ENCODE peak calls at places on chromosomes 4 and X, in seven cellular contexts. One of them, this sample, is unnamed.

GRCh38 chr4:186021461-186022167 is 47.3 kb upstream of the TLR3 start:
- DNase-seq in CD8-positive, alpha-beta T cell: no peak
- DNase-seq in AG04450: no peak
- DNase-seq in foreskin fibroblast: peak; percentile 6
- DNase-seq in transverse colon: no peak
- DNase-seq in NB4: peak; percentile 13
- DNase-seq in psoas muscle: no peak
- DNase-seq in this sample: no peak

GRCh38 chr4:184453402-184454160 is 20.8 kb downstream of the IRF2 start:
- DNase-seq in AG04450: peak; percentile 69
- DNase-seq in transverse colon: peak; percentile 59
- DNase-seq in CD8-positive, alpha-beta T cell: peak; percentile 37
- DNase-seq in psoas muscle: no peak
- DNase-seq in NB4: peak; percentile 81
- DNase-seq in foreskin fibroblast: peak; percentile 88
- DNase-seq in this sample: peak; percentile 78

GRCh38 chr4:94486372-94486801 is 34.6 kb downstream of the PDLIM5 start:
- DNase-seq in psoas muscle: no peak
- DNase-seq in transverse colon: no peak
- DNase-seq in CD8-positive, alpha-beta T cell: no peak
- DNase-seq in foreskin fibroblast: peak; percentile 54
- DNase-seq in AG04450: no peak
- DNase-seq in NB4: peak; percentile 1
- DNase-seq in this sample: no peak

GRCh38 chrX:33725556-33726232 is 406.4 kb downstream of the FAM47A start:
- DNase-seq in psoas muscle: peak; percentile 15
- DNase-seq in NB4: peak; percentile 15
- DNase-seq in CD8-positive, alpha-beta T cell: no peak
- DNase-seq in AG04450: no peak
- DNase-seq in transverse colon: no peak
- DNase-seq in foreskin fibroblast: no peak
- DNase-seq in this sample: no peak

GRCh38 chrX:129696463-129697155 is 41.9 kb upstream of the APLN start:
- DNase-seq in transverse colon: no peak
- DNase-seq in AG04450: no peak
- DNase-seq in foreskin fibroblast: no peak
- DNase-seq in NB4: no peak
- DNase-seq in CD8-positive, alpha-beta T cell: no peak
- DNase-seq in psoas muscle: no peak
- DNase-seq in this sample: no peak

GRCh38 chr4:164373021-164373420 is 380.9 kb upstream of the SMIM31 start:
- DNase-seq in NB4: no peak
- DNase-seq in foreskin fibroblast: no peak
- DNase-seq in CD8-positive, alpha-beta T cell: no peak
- DNase-seq in transverse colon: no peak
- DNase-seq in psoas muscle: no peak
- DNase-seq in AG04450: no peak
- DNase-seq in this sample: no peak

GRCh38 chr4:190019023-190019858 is 7.8 kb downstream of the FRG2 start:
- DNase-seq in CD8-positive, alpha-beta T cell: no peak
- DNase-seq in transverse colon: no peak
- DNase-seq in NB4: no peak
- DNase-seq in psoas muscle: no peak
- DNase-seq in foreskin fibroblast: no peak
- DNase-seq in AG04450: no peak
- DNase-seq in this sample: no peak

GRCh38 chrX:132474522-132474921 is 14.3 kb downstream of the MBNL3 start:
- DNase-seq in NB4: peak; percentile 29
- DNase-seq in CD8-positive, alpha-beta T cell: no peak
- DNase-seq in transverse colon: no peak
- DNase-seq in psoas muscle: no peak
- DNase-seq in AG04450: no peak
- DNase-seq in foreskin fibroblast: no peak
- DNase-seq in this sample: no peak

GRCh38 chrX:117985241-117985640 is 131.4 kb downstream of the KLHL13 start:
- DNase-seq in psoas muscle: no peak
- DNase-seq in AG04450: no peak
- DNase-seq in CD8-positive, alpha-beta T cell: no peak
- DNase-seq in transverse colon: peak; percentile 42
- DNase-seq in NB4: peak; percentile 15
- DNase-seq in foreskin fibroblast: no peak
- DNase-seq in this sample: no peak

GRCh38 chrX:9183481-9183880 is 149.6 kb upstream of the FAM9B start:
- DNase-seq in CD8-positive, alpha-beta T cell: no peak
- DNase-seq in AG04450: no peak
- DNase-seq in transverse colon: no peak
- DNase-seq in psoas muscle: no peak
- DNase-seq in foreskin fibroblast: no peak
- DNase-seq in NB4: no peak
- DNase-seq in this sample: no peak

GRCh38 chrX:15977644-15978043 is 123.0 kb upstream of the AP1S2 start:
- DNase-seq in CD8-positive, alpha-beta T cell: no peak
- DNase-seq in foreskin fibroblast: no peak
- DNase-seq in transverse colon: no peak
- DNase-seq in psoas muscle: no peak
- DNase-seq in AG04450: no peak
- DNase-seq in NB4: peak; percentile 16
- DNase-seq in this sample: no peak

GRCh38 chr4:174120446-174121142 is 162.9 kb downstream of the FBXO8 start:
- DNase-seq in psoas muscle: peak; percentile 20
- DNase-seq in CD8-positive, alpha-beta T cell: no peak
- DNase-seq in AG04450: peak; percentile 27
- DNase-seq in NB4: peak; percentile 68
- DNase-seq in transverse colon: no peak
- DNase-seq in foreskin fibroblast: peak; percentile 76
- DNase-seq in this sample: peak; percentile 71

GRCh38 chrX:7647826-7648225 is 195.1 kb upstream of the VCX start:
- DNase-seq in NB4: no peak
- DNase-seq in foreskin fibroblast: no peak
- DNase-seq in transverse colon: no peak
- DNase-seq in AG04450: no peak
- DNase-seq in psoas muscle: no peak
- DNase-seq in CD8-positive, alpha-beta T cell: no peak
- DNase-seq in this sample: no peak

GRCh38 chr4:52576326-52576725 is 82.8 kb downstream of the USP46 start:
- DNase-seq in CD8-positive, alpha-beta T cell: no peak
- DNase-seq in psoas muscle: no peak
- DNase-seq in AG04450: no peak
- DNase-seq in NB4: no peak
- DNase-seq in transverse colon: no peak
- DNase-seq in foreskin fibroblast: no peak
- DNase-seq in this sample: no peak

GRCh38 chr4:21947768-21948346 is 715 bp downstream of the KCNIP4 start:
- DNase-seq in NB4: no peak
- DNase-seq in CD8-positive, alpha-beta T cell: no peak
- DNase-seq in transverse colon: no peak
- DNase-seq in psoas muscle: no peak
- DNase-seq in AG04450: no peak
- DNase-seq in foreskin fibroblast: no peak
- DNase-seq in this sample: no peak

GRCh38 chr4:73575667-73576066 is 44.6 kb downstream of the RASSF6 start:
- DNase-seq in foreskin fibroblast: no peak
- DNase-seq in CD8-positive, alpha-beta T cell: no peak
- DNase-seq in NB4: no peak
- DNase-seq in transverse colon: no peak
- DNase-seq in psoas muscle: no peak
- DNase-seq in AG04450: no peak
- DNase-seq in this sample: no peak

GRCh38 chr4:173171098-173171497 is 2.5 kb downstream of the GALNT7 start:
- DNase-seq in NB4: peak; percentile 61
- DNase-seq in psoas muscle: no peak
- DNase-seq in CD8-positive, alpha-beta T cell: no peak
- DNase-seq in transverse colon: no peak
- DNase-seq in AG04450: no peak
- DNase-seq in foreskin fibroblast: no peak
- DNase-seq in this sample: no peak

GRCh38 chr4:26181616-26182015 is 139.2 kb upstream of the RBPJ start:
- DNase-seq in transverse colon: no peak
- DNase-seq in AG04450: no peak
- DNase-seq in CD8-positive, alpha-beta T cell: no peak
- DNase-seq in foreskin fibroblast: peak; percentile 63
- DNase-seq in psoas muscle: no peak
- DNase-seq in NB4: no peak
- DNase-seq in this sample: no peak

GRCh38 chrX:7574325-7574724 is 268.6 kb upstream of the VCX start:
- DNase-seq in transverse colon: no peak
- DNase-seq in AG04450: no peak
- DNase-seq in psoas muscle: no peak
- DNase-seq in CD8-positive, alpha-beta T cell: no peak
- DNase-seq in foreskin fibroblast: no peak
- DNase-seq in NB4: peak; percentile 42
- DNase-seq in this sample: no peak

GRCh38 chr4:101555341-101555880 is 208.1 kb upstream of the PPP3CA start:
- DNase-seq in AG04450: no peak
- DNase-seq in foreskin fibroblast: no peak
- DNase-seq in psoas muscle: no peak
- DNase-seq in CD8-positive, alpha-beta T cell: no peak
- DNase-seq in NB4: no peak
- DNase-seq in transverse colon: no peak
- DNase-seq in this sample: no peak

GRCh38 chr4:147345662-147346061 is 135.2 kb upstream of the EDNRA start:
- DNase-seq in CD8-positive, alpha-beta T cell: no peak
- DNase-seq in transverse colon: no peak
- DNase-seq in foreskin fibroblast: no peak
- DNase-seq in AG04450: no peak
- DNase-seq in NB4: no peak
- DNase-seq in psoas muscle: no peak
- DNase-seq in this sample: no peak

GRCh38 chr4:58301384-58301783 is 1191.2 kb upstream of the IGFBP7 start:
- DNase-seq in foreskin fibroblast: no peak
- DNase-seq in CD8-positive, alpha-beta T cell: no peak
- DNase-seq in transverse colon: no peak
- DNase-seq in psoas muscle: no peak
- DNase-seq in NB4: no peak
- DNase-seq in AG04450: no peak
- DNase-seq in this sample: no peak

GRCh38 chrX:48992341-48992740 is 9.7 kb downstream of the GRIPAP1 start:
- DNase-seq in AG04450: no peak
- DNase-seq in foreskin fibroblast: no peak
- DNase-seq in CD8-positive, alpha-beta T cell: no peak
- DNase-seq in NB4: no peak
- DNase-seq in transverse colon: no peak
- DNase-seq in psoas muscle: no peak
- DNase-seq in this sample: no peak

GRCh38 chr4:123849495-123849894 is 452.9 kb downstream of the SPRY1 start:
- DNase-seq in psoas muscle: no peak
- DNase-seq in CD8-positive, alpha-beta T cell: no peak
- DNase-seq in transverse colon: no peak
- DNase-seq in foreskin fibroblast: no peak
- DNase-seq in NB4: no peak
- DNase-seq in AG04450: no peak
- DNase-seq in this sample: no peak

GRCh38 chr4:123121241-123121907 is 199.0 kb upstream of the NUDT6 start:
- DNase-seq in psoas muscle: no peak
- DNase-seq in transverse colon: no peak
- DNase-seq in AG04450: no peak
- DNase-seq in NB4: no peak
- DNase-seq in foreskin fibroblast: peak; percentile 47
- DNase-seq in CD8-positive, alpha-beta T cell: no peak
- DNase-seq in this sample: no peak

GRCh38 chr4:55545133-55545532 is 1.6 kb downstream of the CLOCK start:
- DNase-seq in AG04450: no peak
- DNase-seq in foreskin fibroblast: no peak
- DNase-seq in psoas muscle: no peak
- DNase-seq in CD8-positive, alpha-beta T cell: no peak
- DNase-seq in transverse colon: no peak
- DNase-seq in NB4: peak; percentile 43
- DNase-seq in this sample: no peak

GRCh38 chr4:182141046-182141445 is 102.2 kb upstream of the TENM3 start:
- DNase-seq in NB4: no peak
- DNase-seq in foreskin fibroblast: no peak
- DNase-seq in AG04450: no peak
- DNase-seq in CD8-positive, alpha-beta T cell: no peak
- DNase-seq in transverse colon: no peak
- DNase-seq in psoas muscle: peak; percentile 7
- DNase-seq in this sample: no peak
- H3K4me3 ChIP-seq in NB4: no peak overlapping the region
- H3K4me3 ChIP-seq in foreskin fibroblast: no peak overlapping the region
- H3K4me3 ChIP-seq in AG04450: peak overlapping the region; percentile 13
- H3K4me3 ChIP-seq in CD8-positive, alpha-beta T cell: no peak overlapping the region
- H3K4me3 ChIP-seq in transverse colon: no peak overlapping the region
- H3K4me3 ChIP-seq in psoas muscle: no peak overlapping the region
- H3K4me3 ChIP-seq in this sample: no peak overlapping the region

GRCh38 chrX:75154871-75155270 is 1.2 kb downstream of the ABCB7 start:
- DNase-seq in NB4: no peak
- DNase-seq in CD8-positive, alpha-beta T cell: no peak
- DNase-seq in foreskin fibroblast: no peak
- DNase-seq in psoas muscle: no peak
- DNase-seq in transverse colon: no peak
- DNase-seq in AG04450: no peak
- DNase-seq in this sample: no peak
- H3K4me3 ChIP-seq in NB4: peak overlapping the region; percentile 89
- H3K4me3 ChIP-seq in CD8-positive, alpha-beta T cell: no peak overlapping the region
- H3K4me3 ChIP-seq in foreskin fibroblast: no peak overlapping the region
- H3K4me3 ChIP-seq in psoas muscle: peak overlapping the region; percentile 71
- H3K4me3 ChIP-seq in transverse colon: no peak overlapping the region
- H3K4me3 ChIP-seq in AG04450: no peak overlapping the region
- H3K4me3 ChIP-seq in this sample: no peak overlapping the region

GRCh38 chr4:1166509-1167243 is 5.7 kb downstream of the SPON2 start:
- DNase-seq in psoas muscle: no peak
- DNase-seq in foreskin fibroblast: no peak
- DNase-seq in transverse colon: no peak
- DNase-seq in AG04450: no peak
- DNase-seq in CD8-positive, alpha-beta T cell: no peak
- DNase-seq in NB4: peak; percentile 46
- DNase-seq in this sample: no peak
- H3K4me3 ChIP-seq in psoas muscle: peak overlapping the region; percentile 75
- H3K4me3 ChIP-seq in foreskin fibroblast: no peak overlapping the region
- H3K4me3 ChIP-seq in transverse colon: no peak overlapping the region
- H3K4me3 ChIP-seq in AG04450: no peak overlapping the region
- H3K4me3 ChIP-seq in CD8-positive, alpha-beta T cell: no peak overlapping the region
- H3K4me3 ChIP-seq in NB4: peak overlapping the region; percentile 79
- H3K4me3 ChIP-seq in this sample: no peak overlapping the region

GRCh38 chr4:48798117-48798516 is 18.0 kb upstream of the FRYL start:
- DNase-seq in foreskin fibroblast: no peak
- DNase-seq in psoas muscle: no peak
- DNase-seq in transverse colon: no peak
- DNase-seq in AG04450: no peak
- DNase-seq in NB4: no peak
- DNase-seq in CD8-positive, alpha-beta T cell: no peak
- DNase-seq in this sample: no peak

GRCh38 chr4:48801016-48801715 is 21.1 kb upstream of the FRYL start:
- DNase-seq in CD8-positive, alpha-beta T cell: no peak
- DNase-seq in psoas muscle: no peak
- DNase-seq in foreskin fibroblast: no peak
- DNase-seq in transverse colon: no peak
- DNase-seq in AG04450: no peak
- DNase-seq in NB4: no peak
- DNase-seq in this sample: no peak

GRCh38 chr4:48799157-48799556 is 19.1 kb upstream of the FRYL start:
- DNase-seq in NB4: peak; percentile 22
- DNase-seq in CD8-positive, alpha-beta T cell: no peak
- DNase-seq in foreskin fibroblast: no peak
- DNase-seq in transverse colon: no peak
- DNase-seq in AG04450: no peak
- DNase-seq in psoas muscle: no peak
- DNase-seq in this sample: no peak

GRCh38 chr4:48804584-48805301 is 24.7 kb upstream of the FRYL start:
- DNase-seq in foreskin fibroblast: no peak
- DNase-seq in AG04450: no peak
- DNase-seq in NB4: peak; percentile 41
- DNase-seq in psoas muscle: no peak
- DNase-seq in CD8-positive, alpha-beta T cell: no peak
- DNase-seq in transverse colon: no peak
- DNase-seq in this sample: no peak

GRCh38 chr4:48801739-48802138 is 21.7 kb upstream of the FRYL start:
- DNase-seq in NB4: no peak
- DNase-seq in AG04450: no peak
- DNase-seq in foreskin fibroblast: no peak
- DNase-seq in transverse colon: no peak
- DNase-seq in psoas muscle: no peak
- DNase-seq in CD8-positive, alpha-beta T cell: no peak
- DNase-seq in this sample: no peak
- H3K4me3 ChIP-seq in NB4: no peak overlapping the region
- H3K4me3 ChIP-seq in AG04450: no peak overlapping the region
- H3K4me3 ChIP-seq in foreskin fibroblast: no peak overlapping the region
- H3K4me3 ChIP-seq in transverse colon: no peak overlapping the region
- H3K4me3 ChIP-seq in psoas muscle: no peak overlapping the region
- H3K4me3 ChIP-seq in CD8-positive, alpha-beta T cell: no peak overlapping the region
- H3K4me3 ChIP-seq in this sample: no peak overlapping the region

This sample was measured in skeletal muscle cell.